ENCODE peak calls at places on chromosomes 2 and 18, in nine cellular contexts. One of them, this sample, is unnamed.

GRCh38 chr2:7956126-7956689 is 725.6 kb upstream of the ID2 start:
- DNase-seq in ELF-1: peak
- DNase-seq in SJSA1: no peak
- DNase-seq in stimulated activated CD8-positive, alpha-beta memory T cell treated with anti-CD3 and anti-CD28 coated beads, Interleukin-4, amount 100 ng/mL, for 4 hours: no peak
- DNase-seq in hypothalamus: no peak
- DNase-seq in activated T-helper 9 cell treated with anti-CD3 and anti-CD28 coated beads, Interleukin-2, amount 50 U/mL, for 16 hours: no peak
- DNase-seq in GM04504: no peak
- DNase-seq in ureter: no peak
- DNase-seq in NCI-H345: peak
- DNase-seq in this sample: no peak

GRCh38 chr2:223465793-223466192 is 136.4 kb downstream of the SCG2 start:
- DNase-seq in ELF-1: no peak
- DNase-seq in SJSA1: no peak
- DNase-seq in stimulated activated CD8-positive, alpha-beta memory T cell treated with anti-CD3 and anti-CD28 coated beads, Interleukin-4, amount 100 ng/mL, for 4 hours: no peak
- DNase-seq in hypothalamus: no peak
- DNase-seq in activated T-helper 9 cell treated with anti-CD3 and anti-CD28 coated beads, Interleukin-2, amount 50 U/mL, for 16 hours: no peak
- DNase-seq in GM04504: peak
- DNase-seq in ureter: peak
- DNase-seq in NCI-H345: no peak
- DNase-seq in this sample: no peak

GRCh38 chr18:45086777-45087176 is 406.1 kb downstream of the SETBP1 start:
- DNase-seq in ELF-1: no peak
- DNase-seq in SJSA1: no peak
- DNase-seq in stimulated activated CD8-positive, alpha-beta memory T cell treated with anti-CD3 and anti-CD28 coated beads, Interleukin-4, amount 100 ng/mL, for 4 hours: no peak
- DNase-seq in hypothalamus: no peak
- DNase-seq in activated T-helper 9 cell treated with anti-CD3 and anti-CD28 coated beads, Interleukin-2, amount 50 U/mL, for 16 hours: no peak
- DNase-seq in GM04504: no peak
- DNase-seq in ureter: no peak
- DNase-seq in NCI-H345: no peak
- DNase-seq in this sample: no peak

GRCh38 chr2:109370399-109370990 is 241.5 kb downstream of the SH3RF3 start:
- DNase-seq in ELF-1: no peak
- DNase-seq in SJSA1: no peak
- DNase-seq in stimulated activated CD8-positive, alpha-beta memory T cell treated with anti-CD3 and anti-CD28 coated beads, Interleukin-4, amount 100 ng/mL, for 4 hours: no peak
- DNase-seq in hypothalamus: no peak
- DNase-seq in activated T-helper 9 cell treated with anti-CD3 and anti-CD28 coated beads, Interleukin-2, amount 50 U/mL, for 16 hours: no peak
- DNase-seq in GM04504: no peak
- DNase-seq in ureter: peak
- DNase-seq in NCI-H345: no peak
- DNase-seq in this sample: no peak

GRCh38 chr18:24585996-24586566 is 125.6 kb downstream of the HRH4 start:
- DNase-seq in ELF-1: no peak
- DNase-seq in SJSA1: no peak
- DNase-seq in stimulated activated CD8-positive, alpha-beta memory T cell treated with anti-CD3 and anti-CD28 coated beads, Interleukin-4, amount 100 ng/mL, for 4 hours: no peak
- DNase-seq in hypothalamus: no peak
- DNase-seq in activated T-helper 9 cell treated with anti-CD3 and anti-CD28 coated beads, Interleukin-2, amount 50 U/mL, for 16 hours: no peak
- DNase-seq in GM04504: no peak
- DNase-seq in ureter: no peak
- DNase-seq in NCI-H345: no peak
- DNase-seq in this sample: no peak

GRCh38 chr18:34867520-34867919 is 157.4 kb downstream of the DTNA start:
- DNase-seq in ELF-1: peak
- DNase-seq in SJSA1: peak
- DNase-seq in stimulated activated CD8-positive, alpha-beta memory T cell treated with anti-CD3 and anti-CD28 coated beads, Interleukin-4, amount 100 ng/mL, for 4 hours: no peak
- DNase-seq in hypothalamus: no peak
- DNase-seq in activated T-helper 9 cell treated with anti-CD3 and anti-CD28 coated beads, Interleukin-2, amount 50 U/mL, for 16 hours: no peak
- DNase-seq in GM04504: no peak
- DNase-seq in ureter: no peak
- DNase-seq in NCI-H345: peak
- DNase-seq in this sample: no peak

GRCh38 chr18:22683196-22683676 is 249.9 kb upstream of the RBBP8 start:
- DNase-seq in ELF-1: no peak
- DNase-seq in SJSA1: peak
- DNase-seq in stimulated activated CD8-positive, alpha-beta memory T cell treated with anti-CD3 and anti-CD28 coated beads, Interleukin-4, amount 100 ng/mL, for 4 hours: no peak
- DNase-seq in hypothalamus: no peak
- DNase-seq in activated T-helper 9 cell treated with anti-CD3 and anti-CD28 coated beads, Interleukin-2, amount 50 U/mL, for 16 hours: no peak
- DNase-seq in GM04504: no peak
- DNase-seq in ureter: peak
- DNase-seq in NCI-H345: peak
- DNase-seq in this sample: no peak

GRCh38 chr2:114534728-114535084 is 92.3 kb downstream of the DPP10 start:
- DNase-seq in ELF-1: no peak
- DNase-seq in SJSA1: no peak
- DNase-seq in stimulated activated CD8-positive, alpha-beta memory T cell treated with anti-CD3 and anti-CD28 coated beads, Interleukin-4, amount 100 ng/mL, for 4 hours: no peak
- DNase-seq in hypothalamus: no peak
- DNase-seq in activated T-helper 9 cell treated with anti-CD3 and anti-CD28 coated beads, Interleukin-2, amount 50 U/mL, for 16 hours: no peak
- DNase-seq in GM04504: no peak
- DNase-seq in ureter: no peak
- DNase-seq in NCI-H345: no peak
- DNase-seq in this sample: no peak

GRCh38 chr2:210477496-210477895 is 937 bp upstream of the LANCL1 start:
- DNase-seq in ELF-1: peak
- DNase-seq in SJSA1: peak
- DNase-seq in stimulated activated CD8-positive, alpha-beta memory T cell treated with anti-CD3 and anti-CD28 coated beads, Interleukin-4, amount 100 ng/mL, for 4 hours: no peak
- DNase-seq in hypothalamus: no peak
- DNase-seq in activated T-helper 9 cell treated with anti-CD3 and anti-CD28 coated beads, Interleukin-2, amount 50 U/mL, for 16 hours: no peak
- DNase-seq in GM04504: peak
- DNase-seq in ureter: no peak
- DNase-seq in NCI-H345: no peak
- DNase-seq in this sample: no peak

GRCh38 chr18:3726241-3726951 is 276.4 kb downstream of the TGIF1 start:
- DNase-seq in ELF-1: no peak
- DNase-seq in SJSA1: no peak
- DNase-seq in stimulated activated CD8-positive, alpha-beta memory T cell treated with anti-CD3 and anti-CD28 coated beads, Interleukin-4, amount 100 ng/mL, for 4 hours: no peak
- DNase-seq in hypothalamus: no peak
- DNase-seq in activated T-helper 9 cell treated with anti-CD3 and anti-CD28 coated beads, Interleukin-2, amount 50 U/mL, for 16 hours: no peak
- DNase-seq in GM04504: no peak
- DNase-seq in ureter: no peak
- DNase-seq in NCI-H345: peak
- DNase-seq in this sample: no peak

GRCh38 chr2:20224716-20225293 is at the start of gene SDC1:
- DNase-seq in ELF-1: peak
- DNase-seq in SJSA1: peak
- DNase-seq in stimulated activated CD8-positive, alpha-beta memory T cell treated with anti-CD3 and anti-CD28 coated beads, Interleukin-4, amount 100 ng/mL, for 4 hours: no peak
- DNase-seq in hypothalamus: no peak
- DNase-seq in activated T-helper 9 cell treated with anti-CD3 and anti-CD28 coated beads, Interleukin-2, amount 50 U/mL, for 16 hours: no peak
- DNase-seq in GM04504: no peak
- DNase-seq in ureter: peak
- DNase-seq in NCI-H345: peak
- DNase-seq in this sample: no peak

GRCh38 chr2:210072922-210073509 is 70.6 kb downstream of the RPE start:
- DNase-seq in ELF-1: no peak
- DNase-seq in SJSA1: peak
- DNase-seq in stimulated activated CD8-positive, alpha-beta memory T cell treated with anti-CD3 and anti-CD28 coated beads, Interleukin-4, amount 100 ng/mL, for 4 hours: no peak
- DNase-seq in hypothalamus: no peak
- DNase-seq in activated T-helper 9 cell treated with anti-CD3 and anti-CD28 coated beads, Interleukin-2, amount 50 U/mL, for 16 hours: no peak
- DNase-seq in GM04504: peak
- DNase-seq in ureter: no peak
- DNase-seq in NCI-H345: peak
- DNase-seq in this sample: no peak

GRCh38 chr2:239399404-239399999 is 1.3 kb downstream of the HDAC4 start:
- DNase-seq in ELF-1: peak
- DNase-seq in SJSA1: peak
- DNase-seq in stimulated activated CD8-positive, alpha-beta memory T cell treated with anti-CD3 and anti-CD28 coated beads, Interleukin-4, amount 100 ng/mL, for 4 hours: peak
- DNase-seq in hypothalamus: no peak
- DNase-seq in activated T-helper 9 cell treated with anti-CD3 and anti-CD28 coated beads, Interleukin-2, amount 50 U/mL, for 16 hours: peak
- DNase-seq in GM04504: no peak
- DNase-seq in ureter: no peak
- DNase-seq in NCI-H345: peak
- DNase-seq in this sample: no peak

GRCh38 chr2:144642892-144643291 is 123.0 kb upstream of the ZEB2 start:
- DNase-seq in ELF-1: no peak
- DNase-seq in SJSA1: no peak
- DNase-seq in stimulated activated CD8-positive, alpha-beta memory T cell treated with anti-CD3 and anti-CD28 coated beads, Interleukin-4, amount 100 ng/mL, for 4 hours: no peak
- DNase-seq in hypothalamus: no peak
- DNase-seq in activated T-helper 9 cell treated with anti-CD3 and anti-CD28 coated beads, Interleukin-2, amount 50 U/mL, for 16 hours: no peak
- DNase-seq in GM04504: no peak
- DNase-seq in ureter: no peak
- DNase-seq in NCI-H345: no peak
- DNase-seq in this sample: no peak

GRCh38 chr2:147511491-147511948 is 333.3 kb upstream of the ACVR2A start:
- DNase-seq in ELF-1: no peak
- DNase-seq in SJSA1: no peak
- DNase-seq in stimulated activated CD8-positive, alpha-beta memory T cell treated with anti-CD3 and anti-CD28 coated beads, Interleukin-4, amount 100 ng/mL, for 4 hours: no peak
- DNase-seq in hypothalamus: no peak
- DNase-seq in activated T-helper 9 cell treated with anti-CD3 and anti-CD28 coated beads, Interleukin-2, amount 50 U/mL, for 16 hours: no peak
- DNase-seq in GM04504: no peak
- DNase-seq in ureter: no peak
- DNase-seq in NCI-H345: no peak
- DNase-seq in this sample: no peak

GRCh38 chr2:86072271-86072858 is 33.3 kb downstream of the POLR1A start:
- DNase-seq in ELF-1: no peak
- DNase-seq in SJSA1: peak
- DNase-seq in stimulated activated CD8-positive, alpha-beta memory T cell treated with anti-CD3 and anti-CD28 coated beads, Interleukin-4, amount 100 ng/mL, for 4 hours: no peak
- DNase-seq in hypothalamus: peak
- DNase-seq in activated T-helper 9 cell treated with anti-CD3 and anti-CD28 coated beads, Interleukin-2, amount 50 U/mL, for 16 hours: no peak
- DNase-seq in GM04504: no peak
- DNase-seq in ureter: peak
- DNase-seq in NCI-H345: no peak
- DNase-seq in this sample: no peak

GRCh38 chr2:102229141-102229764 is 42.4 kb downstream of the IL1RL2 start:
- DNase-seq in ELF-1: no peak
- DNase-seq in SJSA1: no peak
- DNase-seq in stimulated activated CD8-positive, alpha-beta memory T cell treated with anti-CD3 and anti-CD28 coated beads, Interleukin-4, amount 100 ng/mL, for 4 hours: no peak
- DNase-seq in hypothalamus: no peak
- DNase-seq in activated T-helper 9 cell treated with anti-CD3 and anti-CD28 coated beads, Interleukin-2, amount 50 U/mL, for 16 hours: no peak
- DNase-seq in GM04504: no peak
- DNase-seq in ureter: no peak
- DNase-seq in NCI-H345: no peak
- DNase-seq in this sample: no peak

GRCh38 chr2:157339965-157340655 is 14.5 kb upstream of the ERMN start:
- DNase-seq in ELF-1: no peak
- DNase-seq in SJSA1: no peak
- DNase-seq in stimulated activated CD8-positive, alpha-beta memory T cell treated with anti-CD3 and anti-CD28 coated beads, Interleukin-4, amount 100 ng/mL, for 4 hours: no peak
- DNase-seq in hypothalamus: no peak
- DNase-seq in activated T-helper 9 cell treated with anti-CD3 and anti-CD28 coated beads, Interleukin-2, amount 50 U/mL, for 16 hours: no peak
- DNase-seq in GM04504: peak
- DNase-seq in ureter: no peak
- DNase-seq in NCI-H345: no peak
- DNase-seq in this sample: no peak

GRCh38 chr2:134137182-134137595 is 116.7 kb upstream of the MGAT5 start:
- DNase-seq in ELF-1: no peak
- DNase-seq in SJSA1: peak
- DNase-seq in stimulated activated CD8-positive, alpha-beta memory T cell treated with anti-CD3 and anti-CD28 coated beads, Interleukin-4, amount 100 ng/mL, for 4 hours: no peak
- DNase-seq in hypothalamus: no peak
- DNase-seq in activated T-helper 9 cell treated with anti-CD3 and anti-CD28 coated beads, Interleukin-2, amount 50 U/mL, for 16 hours: no peak
- DNase-seq in GM04504: peak
- DNase-seq in ureter: no peak
- DNase-seq in NCI-H345: no peak
- DNase-seq in this sample: no peak

GRCh38 chr2:236982693-236983092 is 103.0 kb upstream of the COPS8 start:
- DNase-seq in ELF-1: no peak
- DNase-seq in SJSA1: no peak
- DNase-seq in stimulated activated CD8-positive, alpha-beta memory T cell treated with anti-CD3 and anti-CD28 coated beads, Interleukin-4, amount 100 ng/mL, for 4 hours: no peak
- DNase-seq in hypothalamus: no peak
- DNase-seq in activated T-helper 9 cell treated with anti-CD3 and anti-CD28 coated beads, Interleukin-2, amount 50 U/mL, for 16 hours: no peak
- DNase-seq in GM04504: no peak
- DNase-seq in ureter: no peak
- DNase-seq in NCI-H345: no peak
- DNase-seq in this sample: no peak

GRCh38 chr2:237012021-237012420 is 73.7 kb upstream of the COPS8 start:
- DNase-seq in ELF-1: peak
- DNase-seq in SJSA1: no peak
- DNase-seq in stimulated activated CD8-positive, alpha-beta memory T cell treated with anti-CD3 and anti-CD28 coated beads, Interleukin-4, amount 100 ng/mL, for 4 hours: no peak
- DNase-seq in hypothalamus: no peak
- DNase-seq in activated T-helper 9 cell treated with anti-CD3 and anti-CD28 coated beads, Interleukin-2, amount 50 U/mL, for 16 hours: no peak
- DNase-seq in GM04504: no peak
- DNase-seq in ureter: no peak
- DNase-seq in NCI-H345: no peak
- DNase-seq in this sample: no peak

GRCh38 chr2:148998162-148998830 is 40.2 kb upstream of the LYPD6B start:
- DNase-seq in ELF-1: no peak
- DNase-seq in SJSA1: no peak
- DNase-seq in stimulated activated CD8-positive, alpha-beta memory T cell treated with anti-CD3 and anti-CD28 coated beads, Interleukin-4, amount 100 ng/mL, for 4 hours: no peak
- DNase-seq in hypothalamus: no peak
- DNase-seq in activated T-helper 9 cell treated with anti-CD3 and anti-CD28 coated beads, Interleukin-2, amount 50 U/mL, for 16 hours: no peak
- DNase-seq in GM04504: no peak
- DNase-seq in ureter: no peak
- DNase-seq in NCI-H345: no peak
- DNase-seq in this sample: no peak

GRCh38 chr2:13056259-13056843 is 339.6 kb downstream of the TRIB2 start:
- DNase-seq in ELF-1: no peak
- DNase-seq in SJSA1: no peak
- DNase-seq in stimulated activated CD8-positive, alpha-beta memory T cell treated with anti-CD3 and anti-CD28 coated beads, Interleukin-4, amount 100 ng/mL, for 4 hours: no peak
- DNase-seq in hypothalamus: no peak
- DNase-seq in activated T-helper 9 cell treated with anti-CD3 and anti-CD28 coated beads, Interleukin-2, amount 50 U/mL, for 16 hours: no peak
- DNase-seq in GM04504: no peak
- DNase-seq in ureter: no peak
- DNase-seq in NCI-H345: peak
- DNase-seq in this sample: no peak

GRCh38 chr2:15436195-15436594 is 124.9 kb downstream of the NBAS start:
- DNase-seq in ELF-1: no peak
- DNase-seq in SJSA1: no peak
- DNase-seq in stimulated activated CD8-positive, alpha-beta memory T cell treated with anti-CD3 and anti-CD28 coated beads, Interleukin-4, amount 100 ng/mL, for 4 hours: no peak
- DNase-seq in hypothalamus: no peak
- DNase-seq in activated T-helper 9 cell treated with anti-CD3 and anti-CD28 coated beads, Interleukin-2, amount 50 U/mL, for 16 hours: no peak
- DNase-seq in GM04504: no peak
- DNase-seq in ureter: no peak
- DNase-seq in NCI-H345: no peak
- DNase-seq in this sample: no peak

GRCh38 chr2:9752441-9753275 is 90.6 kb upstream of the TAF1B start:
- DNase-seq in ELF-1: no peak
- DNase-seq in SJSA1: peak
- DNase-seq in stimulated activated CD8-positive, alpha-beta memory T cell treated with anti-CD3 and anti-CD28 coated beads, Interleukin-4, amount 100 ng/mL, for 4 hours: peak
- DNase-seq in hypothalamus: no peak
- DNase-seq in activated T-helper 9 cell treated with anti-CD3 and anti-CD28 coated beads, Interleukin-2, amount 50 U/mL, for 16 hours: peak
- DNase-seq in GM04504: peak
- DNase-seq in ureter: no peak
- DNase-seq in NCI-H345: no peak
- DNase-seq in this sample: no peak

GRCh38 chr2:23414876-23415275 is 29.9 kb downstream of the KLHL29 start:
- DNase-seq in ELF-1: peak
- DNase-seq in SJSA1: no peak
- DNase-seq in stimulated activated CD8-positive, alpha-beta memory T cell treated with anti-CD3 and anti-CD28 coated beads, Interleukin-4, amount 100 ng/mL, for 4 hours: no peak
- DNase-seq in hypothalamus: no peak
- DNase-seq in activated T-helper 9 cell treated with anti-CD3 and anti-CD28 coated beads, Interleukin-2, amount 50 U/mL, for 16 hours: no peak
- DNase-seq in GM04504: no peak
- DNase-seq in ureter: no peak
- DNase-seq in NCI-H345: no peak
- DNase-seq in this sample: no peak

GRCh38 chr2:73023497-73023896 is 48.0 kb downstream of the SFXN5 start:
- DNase-seq in ELF-1: no peak
- DNase-seq in SJSA1: no peak
- DNase-seq in stimulated activated CD8-positive, alpha-beta memory T cell treated with anti-CD3 and anti-CD28 coated beads, Interleukin-4, amount 100 ng/mL, for 4 hours: no peak
- DNase-seq in hypothalamus: no peak
- DNase-seq in activated T-helper 9 cell treated with anti-CD3 and anti-CD28 coated beads, Interleukin-2, amount 50 U/mL, for 16 hours: no peak
- DNase-seq in GM04504: no peak
- DNase-seq in ureter: no peak
- DNase-seq in NCI-H345: no peak
- DNase-seq in this sample: no peak